ENCODE peak calls at places on chromosomes 6 and 20, in five cellular contexts. I is prostate gland, X is IMR-90, O is HepG2, B is A549. C is an unnamed sample.

GRCh38 chr6:125790403-125791150 is at the start of gene NCOA7:
- DNase-seq in I (peak; percentile 74), B (peak; percentile 72), O (peak; percentile 65), X (peak; percentile 67), C (peak; percentile 70)

GRCh38 chr6:139131736-139132285 is 3.1 kb upstream of the HECA start:
- DNase-seq in I (no peak), B (no peak), X (no peak), O (no peak), C (no peak)

GRCh38 chr6:2725999-2726567 is 24.6 kb downstream of the MYLK4 start:
- DNase-seq in X (peak; percentile 78), I (no peak), B (no peak), O (no peak), C (no peak)

GRCh38 chr6:68069921-68070709 is 565.0 kb upstream of the ADGRB3 start:
- DNase-seq in X (no peak), B (no peak), I (no peak), O (no peak), C (no peak)

GRCh38 chr6:108423982-108424695 is 129.3 kb downstream of the AFG1L start:
- DNase-seq in X (no peak), B (no peak), O (no peak), I (no peak), C (no peak)

GRCh38 chr20:21105429-21106170 is 558 bp downstream of the LINC00237 start:
- DNase-seq in I (no peak), B (no peak), O (no peak), X (no peak), C (no peak)

GRCh38 chr20:45456632-45457031 is 12.9 kb upstream of the WFDC2 start:
- DNase-seq in O (peak; percentile 70), X (no peak), I (no peak), B (peak; percentile 42), C (no peak)

GRCh38 chr6:151385177-151385576 is 6.2 kb downstream of the ZBTB2 start:
- DNase-seq in O (no peak), B (no peak), I (no peak), X (no peak), C (no peak)

GRCh38 chr20:48180039-48180438 is 394.8 kb upstream of the SULF2 start:
- DNase-seq in I (no peak), B (peak; percentile 64), O (peak; percentile 50), X (no peak), C (no peak)

GRCh38 chr6:25094726-25095125 is 159.0 kb upstream of the RIPOR2 start:
- DNase-seq in B (no peak), I (no peak), O (no peak), X (no peak), C (no peak)

GRCh38 chr6:148304976-148305375 is 37.7 kb upstream of the SASH1 start:
- DNase-seq in X (peak; percentile 88), O (no peak), B (no peak), I (no peak), C (no peak)

GRCh38 chr6:157261606-157262005 is 61.7 kb downstream of the TMEM242 start:
- DNase-seq in X (no peak), B (no peak), O (no peak), I (no peak), C (no peak)

GRCh38 chr20:44990957-44991356 is 24.6 kb downstream of the STK4 start:
- DNase-seq in I (no peak), B (no peak), O (no peak), X (no peak), C (no peak)

GRCh38 chr6:113860165-113860955 is 3.2 kb downstream of the MARCKS start:
- DNase-seq in B (peak; percentile 4), I (peak; percentile 24), O (peak; percentile 42), X (peak; percentile 45), C (peak; percentile 62)

GRCh38 chr6:121443953-121444590 is 8.6 kb downstream of the GJA1 start:
- DNase-seq in I (no peak), X (no peak), B (no peak), O (no peak), C (no peak)

GRCh38 chr6:5682530-5682929 is 324.2 kb downstream of the NRN1 start:
- DNase-seq in I (no peak), X (no peak), B (no peak), O (no peak), C (no peak)

GRCh38 chr6:16337280-16337975 is 99.0 kb downstream of the GMPR start:
- DNase-seq in I (peak; percentile 37), B (no peak), O (no peak), X (peak; percentile 93), C (peak; percentile 96)
- H3K4me1 ChIP-seq in I (no peaks in the 10 kb centered on the region), B (peaks cover 60% of the 10 kb centered on the region), O (no peaks in the 10 kb centered on the region), X (peaks cover 24% of the 10 kb centered on the region), C (no peaks in the 10 kb centered on the region)

GRCh38 chr6:192313-192664 is 100.0 kb upstream of the DUSP22 start:
- DNase-seq in I (no peak), X (no peak), B (no peak), O (no peak), C (no peak)

GRCh38 chr6:193773-194310 is 98.4 kb upstream of the DUSP22 start:
- DNase-seq in O (no peak), I (no peak), B (no peak), X (no peak), C (no peak)

GRCh38 chr6:190596-191395 is 101.5 kb upstream of the DUSP22 start:
- DNase-seq in X (no peak), O (peak; percentile 33), B (no peak), I (no peak), C (no peak)

GRCh38 chr6:191487-192312 is 100.6 kb upstream of the DUSP22 start:
- DNase-seq in X (no peak), O (no peak), I (no peak), B (no peak), C (no peak)

DNA sequence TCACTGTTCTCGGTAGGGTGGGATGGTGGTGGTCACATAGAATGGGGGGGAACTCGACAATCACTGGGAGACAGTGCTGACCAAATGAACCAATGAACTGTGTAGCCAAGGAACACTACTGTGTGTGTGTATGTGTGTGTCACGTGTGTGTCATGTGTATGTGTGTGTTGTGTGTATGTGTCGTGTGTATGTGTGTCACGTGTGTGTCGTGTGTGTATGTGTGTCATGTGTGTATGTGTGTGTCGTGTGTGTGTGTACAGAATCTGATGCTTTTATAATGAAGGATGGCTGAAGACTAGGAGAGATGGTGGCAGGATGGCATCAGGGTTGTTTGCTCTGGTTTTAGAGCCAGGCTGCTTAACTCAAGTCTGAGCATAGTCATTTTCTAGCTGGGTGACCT is 99.1 kb upstream of the DUSP22 start:
- DNase-seq in B (no peak), O (no peak), X (no peak), I (no peak), C (no peak)
- H3K27ac ChIP-seq in B (no peak overlapping the region), O (no peak overlapping the region), X (no peak overlapping the region), I (no peak overlapping the region), C (no peak overlapping the region)

DNA sequence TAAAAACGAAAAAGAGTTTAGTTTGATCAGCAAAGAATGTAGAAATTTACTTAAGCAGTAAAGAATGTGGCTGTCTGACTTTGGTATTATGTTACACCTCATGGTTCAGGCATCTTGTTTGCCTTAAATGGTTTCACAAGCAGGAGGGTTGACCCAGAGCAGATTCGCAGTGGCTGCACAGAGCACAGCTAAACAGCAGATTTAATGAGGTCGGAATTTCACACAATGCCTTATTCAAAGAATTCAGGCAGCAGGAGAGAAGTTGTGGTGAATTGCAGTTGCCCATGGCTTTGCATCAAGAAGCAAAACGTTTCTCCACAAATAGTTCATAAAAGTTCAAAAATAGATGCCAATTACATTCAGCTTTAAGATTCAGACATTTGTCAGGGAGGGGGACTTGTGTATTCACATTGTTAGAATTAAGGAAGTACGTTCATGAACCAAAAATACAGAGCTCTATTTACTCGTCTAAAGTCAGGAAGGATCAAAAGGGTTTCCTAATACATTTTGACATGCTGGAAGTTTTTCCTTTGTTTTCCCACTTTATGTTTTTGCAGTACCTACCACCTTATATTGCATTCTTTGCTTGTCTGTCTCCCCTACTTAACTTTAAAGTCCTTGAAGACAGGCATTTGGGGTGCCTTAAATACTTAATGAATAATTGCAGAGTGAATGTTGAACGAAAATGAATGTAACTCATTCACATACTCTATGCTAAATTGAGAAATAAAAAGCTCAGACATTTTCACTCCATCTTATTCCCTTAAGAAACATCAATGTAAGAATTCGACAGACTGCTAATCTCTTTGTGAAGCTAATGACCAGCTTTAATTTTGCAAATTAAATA is 1163.6 kb upstream of the CITED2 start:
- DNase-seq in B (peak; percentile 79), O (peak; percentile 66), X (peak; percentile 98), I (peak; percentile 31), C (peak; percentile 62)
- H3K4me3 ChIP-seq in B (no peak overlapping the region), O (no peak overlapping the region), X (no peak overlapping the region), I (no peak overlapping the region), C (no peak overlapping the region)

GRCh38 chr6:81128671-81129070 is 623.8 kb downstream of the TENT5A start:
- DNase-seq in O (no peak), I (no peak), B (no peak), X (no peak), C (no peak)
- H3K4me1 ChIP-seq in O (no peaks in the 10 kb centered on the region), I (no peaks in the 10 kb centered on the region), B (no peaks in the 10 kb centered on the region), X (no peaks in the 10 kb centered on the region), C (no peaks in the 10 kb centered on the region)

DNA sequence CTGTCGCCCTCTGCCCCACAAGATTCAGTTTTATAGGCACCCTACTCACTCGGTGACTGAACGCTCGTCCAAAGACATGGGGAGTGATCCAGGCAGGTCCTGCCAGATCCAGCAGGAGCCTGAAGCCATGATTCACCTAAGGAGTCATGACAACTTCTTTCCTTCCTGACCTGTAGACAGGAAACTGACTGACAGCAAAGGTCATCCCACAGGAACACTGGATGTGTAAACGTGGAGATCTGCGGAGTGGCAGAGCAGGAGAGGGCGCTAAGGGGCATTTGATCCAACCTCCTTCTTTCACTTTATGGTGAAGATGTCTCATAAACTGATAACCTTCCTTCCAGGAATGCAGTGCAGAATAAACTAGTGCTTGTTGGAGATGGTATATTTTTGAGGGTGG is 192.2 kb downstream of the GJA10 start:
- DNase-seq in I (no peak), X (peak; percentile 54), O (no peak), B (peak; percentile 7), C (no peak)
- H3K27ac ChIP-seq in I (no peak overlapping the region), X (no peak overlapping the region), O (no peak overlapping the region), B (no peak overlapping the region), C (no peak overlapping the region)

GRCh38 chr6:134908906-134909516 is 40.9 kb downstream of the ALDH8A1 start:
- DNase-seq in I (no peak), X (peak; percentile 100), B (peak; percentile 84), O (peak; percentile 7), C (peak; percentile 91)
- H3K4me3 ChIP-seq in I (no peak overlapping the region), X (peak overlapping the region; percentile 7), B (peak overlapping the region; percentile 21), O (no peak overlapping the region), C (no peak overlapping the region)

DNA sequence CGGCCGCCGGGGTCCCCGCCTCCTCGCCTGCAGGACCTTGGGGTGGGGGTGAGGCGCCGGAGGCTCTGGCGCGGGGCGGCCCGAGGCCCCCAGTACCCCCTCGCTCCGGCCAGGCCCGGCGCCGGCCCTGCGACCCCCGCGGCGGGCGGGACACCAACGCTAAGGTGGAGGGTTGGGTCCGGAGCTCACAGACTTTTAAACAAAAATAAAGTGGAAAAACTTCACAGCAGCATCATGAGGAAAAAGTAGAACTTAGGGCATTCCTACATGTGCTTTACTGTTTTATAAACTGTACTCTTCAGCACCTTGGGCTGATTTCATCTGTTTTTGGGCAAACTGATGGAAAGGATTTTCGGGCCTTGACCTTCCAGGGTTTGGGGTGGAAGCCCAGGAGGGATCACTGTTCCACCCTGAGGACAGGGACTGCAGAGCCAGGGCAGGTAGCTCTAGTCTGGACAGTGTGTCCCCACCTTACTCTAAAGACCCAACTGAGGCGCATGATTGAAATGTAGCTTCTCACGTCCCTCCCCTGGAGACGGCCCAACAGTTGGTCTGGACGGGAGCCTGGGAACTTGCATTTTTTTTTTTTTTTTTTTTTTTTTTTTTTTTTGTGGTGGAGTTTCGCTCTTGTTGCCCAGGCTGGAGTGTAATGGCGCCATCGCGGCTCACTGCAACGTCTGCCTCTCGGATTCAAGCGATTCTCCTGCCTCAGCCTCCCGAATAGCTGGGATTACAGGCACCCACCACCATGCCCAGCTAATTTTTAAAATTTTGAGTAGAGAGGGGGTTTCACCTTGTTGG is 708 bp downstream of the NELFCD start:
- DNase-seq in B (peak; percentile 31), I (no peak), X (peak; percentile 6), O (peak; percentile 35), C (no peak)
- H3K4me1 ChIP-seq in B (peaks cover 6% of the 10 kb centered on the region), I (peaks cover 6% of the 10 kb centered on the region), X (peaks cover 3% of the 10 kb centered on the region), O (peaks cover 63% of the 10 kb centered on the region), C (peaks cover 41% of the 10 kb centered on the region)

GRCh38 chr20:57656821-57657536 is 36.8 kb upstream of the ZBP1 start:
- DNase-seq in O (no peak), X (no peak), B (no peak), I (peak; percentile 19), C (peak; percentile 53)
- H3K27ac ChIP-seq in O (no peak overlapping the region), X (no peak overlapping the region), B (peak overlapping the region; percentile 24), I (peak overlapping the region; percentile 60), C (peak overlapping the region; percentile 54)

C was measured in right atrium auricular region.